ENCODE peak calls at places on chromosomes 7 and 10, in nine cellular contexts. O is fibroblast of lung, V is breast epithelium, R is ovary, J is PC-3, F is PC-9, C is psoas muscle, Z is neural progenitor cell, I is cardiac muscle cell. X is an unnamed sample.

GRCh38 chr7:92652536-92652935 is 62.3 kb upstream of the FAM133B start:
- DNase-seq in O (no peak), V (no peak), R (no peak), J (no peak), F (peak; percentile 81), C (no peak), Z (no peak), I (no peak), X (no peak)

GRCh38 chr7:44375236-44375699 is 49.9 kb upstream of the CAMK2B start:
- DNase-seq in O (no peak), V (no peak), R (no peak), J (peak; percentile 18), F (no peak), C (peak; percentile 81), Z (peak; percentile 53), I (no peak), X (no peak)

GRCh38 chr10:125774144-125774543 is 1.5 kb downstream of the MMP21 start:
- DNase-seq in O (no peak), V (no peak), R (no peak), J (no peak), F (no peak), C (no peak), Z (no peak), I (no peak), X (no peak)

GRCh38 chr10:32376780-32377179 is 29.8 kb upstream of the EPC1 start:
- DNase-seq in O (no peak), V (no peak), R (no peak), J (no peak), F (no peak), C (no peak), Z (no peak), I (no peak), X (no peak)

GRCh38 chr7:76294344-76295024 is 8.0 kb upstream of the HSPB1 start:
- DNase-seq in O (peak; percentile 97), V (peak; percentile 86), R (peak; percentile 96), J (peak; percentile 92), F (peak; percentile 52), C (peak; percentile 99), Z (peak; percentile 35), I (peak; percentile 98), X (peak; percentile 98)

GRCh38 chr10:17227367-17228080 is 517 bp upstream of the VIM start:
- DNase-seq in O (no peak), V (no peak), R (no peak), J (no peak), F (no peak), C (no peak), Z (no peak), I (no peak), X (no peak)

GRCh38 chr10:86827639-86828038 is 71.2 kb downstream of the BMPR1A start:
- DNase-seq in O (no peak), V (no peak), R (no peak), J (peak; percentile 43), F (peak; percentile 41), C (no peak), Z (no peak), I (no peak), X (no peak)

GRCh38 chr10:116849271-116850057 is at the start of gene ENO4:
- DNase-seq in O (peak; percentile 84), V (peak; percentile 78), R (peak; percentile 84), J (peak; percentile 69), F (peak; percentile 72), C (peak; percentile 64), Z (peak; percentile 97), I (peak; percentile 87), X (peak; percentile 72)

GRCh38 chr7:17307033-17307432 is 8.6 kb downstream of the AHR start:
- DNase-seq in O (no peak), V (no peak), R (no peak), J (no peak), F (no peak), C (no peak), Z (no peak), I (peak; percentile 40), X (no peak)

GRCh38 chr10:65911431-65911830 is 1014.4 kb upstream of the LRRTM3 start:
- DNase-seq in O (no peak), V (no peak), R (no peak), J (peak; percentile 37), F (no peak), C (no peak), Z (no peak), I (no peak), X (no peak)

GRCh38 chr10:126551197-126551596 is 119.3 kb downstream of the C10orf90 start:
- DNase-seq in O (peak; percentile 32), V (no peak), R (no peak), J (no peak), F (no peak), C (no peak), Z (no peak), I (no peak), X (no peak)

GRCh38 chr7:131604841-131605279 is 48.4 kb upstream of the PODXL start:
- DNase-seq in O (peak; percentile 75), V (no peak), R (no peak), J (peak; percentile 79), F (peak; percentile 80), C (no peak), Z (no peak), I (peak; percentile 28), X (no peak)

GRCh38 chr7:99780588-99780987 is 3.4 kb downstream of the CYP3A4 start:
- DNase-seq in O (no peak), V (no peak), R (no peak), J (no peak), F (no peak), C (no peak), Z (no peak), I (no peak), X (no peak)

GRCh38 chr7:148214101-148214500 is 376.5 kb upstream of the C7orf33 start:
- DNase-seq in O (no peak), V (no peak), R (no peak), J (no peak), F (no peak), C (no peak), Z (no peak), I (no peak), X (no peak)

DNA sequence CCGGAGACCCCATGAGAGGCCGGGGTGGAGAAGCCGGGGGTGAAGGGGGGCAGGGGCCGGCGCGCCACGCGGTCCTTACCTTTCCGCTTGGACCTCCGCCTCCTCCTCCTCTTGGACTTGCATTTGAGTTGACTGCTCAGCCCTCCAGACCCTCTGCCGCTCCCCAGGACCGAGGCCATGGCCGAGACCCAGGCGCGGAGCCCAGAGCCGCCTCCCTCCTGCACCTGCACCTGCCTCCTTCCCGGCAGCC is 428 bp downstream of the ADARB2 start:
- DNase-seq in O (no peak), V (no peak), R (no peak), J (no peak), F (no peak), C (no peak), Z (no peak), I (no peak), X (no peak)
- H3K27me3 ChIP-seq in O (no peaks in the 10 kb centered on the region), V (peaks cover 90% of the 10 kb centered on the region), R (no peaks in the 10 kb centered on the region), J (peaks cover 49% of the 10 kb centered on the region), F (peaks cover 64% of the 10 kb centered on the region), C (peaks cover 3% of the 10 kb centered on the region), Z (peaks cover 91% of the 10 kb centered on the region), I (peaks cover 61% of the 10 kb centered on the region), X (peaks cover 29% of the 10 kb centered on the region)

DNA sequence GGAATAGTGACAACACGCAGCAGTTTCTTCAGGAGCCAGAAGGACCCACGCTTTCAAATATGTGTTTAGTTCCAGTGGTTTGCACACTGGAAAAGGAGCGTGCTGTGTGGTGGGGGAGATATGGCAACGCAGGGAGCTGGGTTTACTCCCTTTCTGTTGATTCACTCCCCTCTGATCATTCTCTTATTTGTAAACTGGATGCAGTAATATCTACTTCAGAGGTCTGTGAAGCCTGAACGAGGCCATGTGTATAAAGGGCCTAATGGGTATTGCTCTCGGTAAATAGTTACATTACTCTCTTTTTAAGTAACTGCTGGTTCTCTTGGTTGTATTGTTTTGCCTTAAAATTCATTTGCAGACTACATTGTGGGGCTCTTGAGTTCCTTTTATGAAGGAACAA is 19.2 kb downstream of the RBM17 start:
- DNase-seq in O (no peak), V (no peak), R (no peak), J (no peak), F (no peak), C (no peak), Z (no peak), I (no peak), X (no peak)
- H3K36me3 ChIP-seq in O (peaks cover 2% of the 10 kb centered on the region), V (peaks cover 19% of the 10 kb centered on the region), R (no peaks in the 10 kb centered on the region), J (peaks cover 24% of the 10 kb centered on the region), F (no peaks in the 10 kb centered on the region), C (peaks cover 94% of the 10 kb centered on the region), Z (peaks cover 28% of the 10 kb centered on the region), I (peaks cover 55% of the 10 kb centered on the region), X (peaks cover 24% of the 10 kb centered on the region)

GRCh38 chr7:50411333-50412028 is 38.7 kb downstream of the FIGNL1 start:
- DNase-seq in O (no peak), V (no peak), R (no peak), J (no peak), F (no peak), C (no peak), Z (no peak), I (no peak), X (no peak)

GRCh38 chr7:50412958-50413357 is 37.2 kb downstream of the FIGNL1 start:
- DNase-seq in O (no peak), V (no peak), R (no peak), J (no peak), F (no peak), C (no peak), Z (no peak), I (no peak), X (no peak)

GRCh38 chr7:50405246-50405645 is 44.9 kb downstream of the FIGNL1 start:
- DNase-seq in O (no peak), V (no peak), R (no peak), J (no peak), F (no peak), C (no peak), Z (no peak), I (no peak), X (no peak)

GRCh38 chr7:50406935-50407334 is 43.2 kb downstream of the FIGNL1 start:
- DNase-seq in O (no peak), V (no peak), R (no peak), J (no peak), F (no peak), C (no peak), Z (no peak), I (no peak), X (no peak)

DNA sequence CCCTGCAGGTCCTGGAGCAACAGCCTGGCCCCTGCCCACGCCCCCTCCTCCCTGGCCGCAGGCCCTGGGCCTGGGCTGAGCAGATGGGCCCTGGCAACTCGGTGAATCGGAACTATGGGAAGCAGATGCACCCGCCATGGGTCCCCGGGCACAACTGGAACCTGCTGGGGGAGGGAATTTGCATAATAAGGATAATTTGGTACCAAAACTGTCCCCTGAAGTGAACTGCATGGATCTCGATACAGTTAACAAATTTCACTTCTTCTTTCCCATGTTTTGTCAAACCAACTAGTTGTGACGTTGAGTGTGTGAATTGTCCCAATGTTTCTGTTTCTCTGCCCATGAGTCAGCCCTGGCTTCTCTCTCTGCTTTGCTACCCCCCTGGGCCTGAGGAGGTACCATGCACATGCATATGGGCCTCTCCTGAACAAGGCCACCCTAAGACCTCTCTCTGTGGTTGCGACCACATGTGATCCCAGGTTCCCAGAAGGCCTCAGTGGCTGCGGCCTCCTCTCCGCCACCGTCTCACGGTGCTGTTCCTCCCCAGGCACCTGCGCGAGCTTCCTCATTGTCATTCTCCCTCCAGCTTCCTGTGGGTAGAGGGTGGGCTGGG is 40.2 kb downstream of the FIGNL1 start:
- DNase-seq in O (no peak), V (no peak), R (no peak), J (no peak), F (no peak), C (no peak), Z (no peak), I (no peak), X (no peak)
- H3K27me3 ChIP-seq in O (peaks cover 3% of the 10 kb centered on the region), V (peaks cover 5% of the 10 kb centered on the region), R (no peaks in the 10 kb centered on the region), J (peaks cover 38% of the 10 kb centered on the region), F (peaks cover 79% of the 10 kb centered on the region), C (no peaks in the 10 kb centered on the region), Z (no peaks in the 10 kb centered on the region), I (peaks cover 36% of the 10 kb centered on the region), X (peaks cover 15% of the 10 kb centered on the region)

GRCh38 chr10:73756183-73756582 is 12.0 kb downstream of the SEC24C start:
- DNase-seq in O (no peak), V (no peak), R (no peak), J (no peak), F (no peak), C (no peak), Z (no peak), I (no peak), X (no peak)
- H3K36me3 ChIP-seq in O (peaks cover 12% of the 10 kb centered on the region), V (peaks cover 14% of the 10 kb centered on the region), R (no peaks in the 10 kb centered on the region), J (peaks cover 77% of the 10 kb centered on the region), F (peaks cover 48% of the 10 kb centered on the region), C (peaks cover 84% of the 10 kb centered on the region), Z (peaks cover 7% of the 10 kb centered on the region), I (peaks cover 57% of the 10 kb centered on the region), X (peaks cover 98% of the 10 kb centered on the region)

X was measured in heart left ventricle.